ENCODE peak calls at places on chromosomes 4 and X, in nine cellular contexts. Y is PC-9; T is NB4; K is effector CD4-positive, alpha-beta T cell; D is B cell; F is substantia nigra; W is choroid plexus epithelial cell; L is immature natural killer cell; G is CD14-positive monocyte. Q is an unnamed sample.

GRCh38 chrX:1534321-1535168 is 2.4 kb downstream of the P2RY8 start:
- DNase-seq in Y (no peak), T (peak), K (peak), D (peak), F (no peak), W (no peak), L (peak), G (no peak), Q (peak)

GRCh38 chr4:69617083-69617694 is 22.3 kb downstream of the UGT2A2 start:
- DNase-seq in Y (no peak), T (peak), K (no peak), D (no peak), F (no peak), W (peak), L (no peak), G (no peak), Q (no peak)

GRCh38 chr4:95267081-95267480 is 281.7 kb downstream of the UNC5C start:
- DNase-seq in Y (peak), T (no peak), K (no peak), D (no peak), F (no peak), W (peak), L (no peak), G (no peak), Q (no peak)

GRCh38 chrX:107571296-107571998 is 56.9 kb upstream of the PRPS1 start:
- DNase-seq in Y (peak), T (no peak), K (no peak), D (no peak), F (no peak), W (peak), L (no peak), G (no peak), Q (no peak)

GRCh38 chr4:169557061-169557636 is 55.2 kb downstream of the NEK1 start:
- DNase-seq in Y (peak), T (no peak), K (no peak), D (no peak), F (no peak), W (no peak), L (no peak), G (no peak), Q (no peak)

GRCh38 chrX:10327651-10328050 is 170.9 kb downstream of the CLCN4 start:
- DNase-seq in Y (no peak), T (no peak), K (no peak), D (no peak), F (no peak), W (no peak), L (no peak), G (no peak), Q (no peak)

GRCh38 chr4:167117273-167117672 is 117.0 kb downstream of the SPOCK3 start:
- DNase-seq in Y (no peak), T (no peak), K (no peak), D (no peak), F (no peak), W (no peak), L (no peak), G (no peak), Q (no peak)

GRCh38 chrX:16466640-16467432 is 183.1 kb upstream of the S100G start:
- DNase-seq in Y (peak), T (no peak), K (no peak), D (no peak), F (no peak), W (peak), L (no peak), G (no peak), Q (no peak)

GRCh38 chrX:65537229-65537628 is 2.6 kb upstream of the LAS1L start:
- DNase-seq in Y (no peak), T (no peak), K (no peak), D (no peak), F (no peak), W (no peak), L (no peak), G (no peak), Q (no peak)

GRCh38 chrX:68990948-68991347 is 162.1 kb downstream of the EFNB1 start:
- DNase-seq in Y (no peak), T (no peak), K (no peak), D (no peak), F (no peak), W (no peak), L (no peak), G (no peak), Q (no peak)

GRCh38 chr4:123338715-123339114 is 57.9 kb upstream of the SPRY1 start:
- DNase-seq in Y (no peak), T (no peak), K (no peak), D (no peak), F (no peak), W (no peak), L (no peak), G (no peak), Q (no peak)

GRCh38 chr4:159593157-159593556 is 490.3 kb downstream of the RAPGEF2 start:
- DNase-seq in Y (no peak), T (no peak), K (no peak), D (no peak), F (no peak), W (no peak), L (no peak), G (no peak), Q (no peak)

GRCh38 chr4:8369426-8370105 is 71.0 kb downstream of the ACOX3 start:
- DNase-seq in Y (no peak), T (no peak), K (no peak), D (no peak), F (no peak), W (no peak), L (no peak), G (peak), Q (no peak)

GRCh38 chr4:15792974-15793373 is 14.8 kb downstream of the CD38 start:
- DNase-seq in Y (no peak), T (no peak), K (no peak), D (no peak), F (no peak), W (no peak), L (no peak), G (no peak), Q (no peak)

GRCh38 chr4:16794816-16795445 is 103.5 kb downstream of the LDB2 start:
- DNase-seq in Y (no peak), T (peak), K (no peak), D (peak), F (peak), W (peak), L (peak), G (no peak), Q (peak)

GRCh38 chr4:149749769-149750168 is 65.9 kb downstream of the IQCM start:
- DNase-seq in Y (no peak), T (no peak), K (no peak), D (no peak), F (no peak), W (no peak), L (no peak), G (no peak), Q (no peak)

GRCh38 chr4:176799653-176800052 is 6.9 kb upstream of the VEGFC start:
- DNase-seq in Y (no peak), T (no peak), K (no peak), D (no peak), F (no peak), W (no peak), L (no peak), G (no peak), Q (no peak)

GRCh38 chrX:125778256-125778655 is 387.8 kb downstream of the DCAF12L2 start:
- DNase-seq in Y (no peak), T (no peak), K (no peak), D (no peak), F (no peak), W (no peak), L (no peak), G (no peak), Q (no peak)

GRCh38 chr4:3271131-3271530 is 21.7 kb upstream of the RGS12 start:
- DNase-seq in Y (no peak), T (no peak), K (no peak), D (no peak), F (no peak), W (no peak), L (no peak), G (no peak), Q (no peak)

GRCh38 chr4:172652369-172652768 is 516.2 kb upstream of the GALNT7 start:
- DNase-seq in Y (no peak), T (no peak), K (no peak), D (no peak), F (no peak), W (no peak), L (no peak), G (no peak), Q (no peak)

GRCh38 chr4:186192068-186192751 is 843 bp downstream of the CYP4V2 start:
- DNase-seq in Y (no peak), T (peak), K (peak), D (no peak), F (peak), W (peak), L (no peak), G (no peak), Q (no peak)

GRCh38 chrX:22097295-22097694 is 65.2 kb downstream of the PHEX start:
- DNase-seq in Y (peak), T (no peak), K (no peak), D (no peak), F (no peak), W (peak), L (no peak), G (no peak), Q (no peak)

GRCh38 chr4:73661646-73662119 is 41.4 kb upstream of the RASSF6 start:
- DNase-seq in Y (no peak), T (no peak), K (no peak), D (no peak), F (no peak), W (peak), L (no peak), G (no peak), Q (no peak)

GRCh38 chr4:56330691-56331090 is 56.6 kb downstream of the AASDH start:
- DNase-seq in Y (no peak), T (peak), K (no peak), D (no peak), F (no peak), W (peak), L (no peak), G (no peak), Q (no peak)

GRCh38 chr4:34157546-34157945 is 2086.8 kb downstream of the ARAP2 start:
- DNase-seq in Y (no peak), T (no peak), K (no peak), D (no peak), F (no peak), W (no peak), L (no peak), G (no peak), Q (no peak)

GRCh38 chrX:69524765-69525164 is 20.6 kb downstream of the NALF2 start:
- DNase-seq in Y (no peak), T (no peak), K (no peak), D (no peak), F (no peak), W (no peak), L (no peak), G (no peak), Q (no peak)

GRCh38 chrX:22742174-22742573 is 257.6 kb upstream of the DDX53 start:
- DNase-seq in Y (no peak), T (no peak), K (no peak), D (no peak), F (no peak), W (peak), L (no peak), G (no peak), Q (no peak)

GRCh38 chr4:21856754-21857153 is 91.8 kb downstream of the KCNIP4 start:
- DNase-seq in Y (no peak), T (no peak), K (no peak), D (no peak), F (no peak), W (no peak), L (no peak), G (no peak), Q (no peak)

GRCh38 chr4:4995103-4995761 is 24.0 kb downstream of the CYTL1 start:
- DNase-seq in Y (no peak), T (peak), K (no peak), D (peak), F (no peak), W (peak), L (peak), G (peak), Q (peak)

Q was measured in GM13976.